ENCODE peak calls at places on chromosome 12, in five cellular contexts. One of them, this sample, is unnamed.

GRCh38 chr12:5123921-5124320 is 80.2 kb downstream of the KCNA5 start:
- DNase-seq in activated CD4-positive, alpha-beta T cell treated with anti-CD3 and anti-CD28 coated beads for 48 hours: no peak
- DNase-seq in right cardiac atrium: no peak
- DNase-seq in activated gamma-delta T cell treated with Interleukin-2 at 50 U/mL for 16 hours: no peak
- DNase-seq in HT-29: no peak
- DNase-seq in this sample: no peak

GRCh38 chr12:53558631-53559030 is 51.3 kb upstream of the NPFF start:
- DNase-seq in right cardiac atrium: no peak
- DNase-seq in activated gamma-delta T cell treated with Interleukin-2 at 50 U/mL for 16 hours: no peak
- DNase-seq in activated CD4-positive, alpha-beta T cell treated with anti-CD3 and anti-CD28 coated beads for 48 hours: no peak
- DNase-seq in HT-29: no peak
- DNase-seq in this sample: no peak

GRCh38 chr12:122374707-122375106 is 47.8 kb downstream of the CLIP1 start:
- DNase-seq in activated CD4-positive, alpha-beta T cell treated with anti-CD3 and anti-CD28 coated beads for 48 hours: no peak
- DNase-seq in right cardiac atrium: no peak
- DNase-seq in activated gamma-delta T cell treated with Interleukin-2 at 50 U/mL for 16 hours: no peak
- DNase-seq in HT-29: no peak
- DNase-seq in this sample: no peak

GRCh38 chr12:91781114-91781513 is 364.5 kb downstream of the BTG1 start:
- DNase-seq in activated CD4-positive, alpha-beta T cell treated with anti-CD3 and anti-CD28 coated beads for 48 hours: no peak
- DNase-seq in HT-29: no peak
- DNase-seq in activated gamma-delta T cell treated with Interleukin-2 at 50 U/mL for 16 hours: no peak
- DNase-seq in right cardiac atrium: no peak
- DNase-seq in this sample: no peak

GRCh38 chr12:95739561-95740313 is 50.8 kb downstream of the NTN4 start:
- DNase-seq in HT-29: no peak
- DNase-seq in activated CD4-positive, alpha-beta T cell treated with anti-CD3 and anti-CD28 coated beads for 48 hours: no peak
- DNase-seq in activated gamma-delta T cell treated with Interleukin-2 at 50 U/mL for 16 hours: no peak
- DNase-seq in right cardiac atrium: peak
- DNase-seq in this sample: peak

GRCh38 chr12:73486256-73486655 is 1051.4 kb upstream of the ATXN7L3B start:
- DNase-seq in activated gamma-delta T cell treated with Interleukin-2 at 50 U/mL for 16 hours: no peak
- DNase-seq in activated CD4-positive, alpha-beta T cell treated with anti-CD3 and anti-CD28 coated beads for 48 hours: no peak
- DNase-seq in HT-29: no peak
- DNase-seq in right cardiac atrium: no peak
- DNase-seq in this sample: no peak

GRCh38 chr12:52074656-52075408 is 4.7 kb upstream of the SMIM41 start:
- DNase-seq in activated CD4-positive, alpha-beta T cell treated with anti-CD3 and anti-CD28 coated beads for 48 hours: no peak
- DNase-seq in HT-29: no peak
- DNase-seq in activated gamma-delta T cell treated with Interleukin-2 at 50 U/mL for 16 hours: no peak
- DNase-seq in right cardiac atrium: no peak
- DNase-seq in this sample: no peak

GRCh38 chr12:68913682-68914081 is 19.3 kb downstream of the CPM start:
- DNase-seq in HT-29: no peak
- DNase-seq in activated gamma-delta T cell treated with Interleukin-2 at 50 U/mL for 16 hours: no peak
- DNase-seq in activated CD4-positive, alpha-beta T cell treated with anti-CD3 and anti-CD28 coated beads for 48 hours: no peak
- DNase-seq in right cardiac atrium: no peak
- DNase-seq in this sample: no peak

GRCh38 chr12:95168746-95169145 is 48.5 kb downstream of the FGD6 start:
- DNase-seq in activated gamma-delta T cell treated with Interleukin-2 at 50 U/mL for 16 hours: no peak
- DNase-seq in activated CD4-positive, alpha-beta T cell treated with anti-CD3 and anti-CD28 coated beads for 48 hours: no peak
- DNase-seq in HT-29: no peak
- DNase-seq in right cardiac atrium: no peak
- DNase-seq in this sample: no peak

GRCh38 chr12:34345801-34346200 is 323.5 kb downstream of the ALG10 start:
- DNase-seq in HT-29: no peak
- DNase-seq in activated gamma-delta T cell treated with Interleukin-2 at 50 U/mL for 16 hours: no peak
- DNase-seq in right cardiac atrium: no peak
- DNase-seq in activated CD4-positive, alpha-beta T cell treated with anti-CD3 and anti-CD28 coated beads for 48 hours: no peak
- DNase-seq in this sample: no peak

GRCh38 chr12:9866786-9867379 is 2.3 kb downstream of the CLEC2B start:
- DNase-seq in activated CD4-positive, alpha-beta T cell treated with anti-CD3 and anti-CD28 coated beads for 48 hours: no peak
- DNase-seq in activated gamma-delta T cell treated with Interleukin-2 at 50 U/mL for 16 hours: no peak
- DNase-seq in HT-29: no peak
- DNase-seq in right cardiac atrium: no peak
- DNase-seq in this sample: no peak

GRCh38 chr12:913919-914718 is 35.4 kb downstream of the RAD52 start:
- DNase-seq in HT-29: no peak
- DNase-seq in activated gamma-delta T cell treated with Interleukin-2 at 50 U/mL for 16 hours: no peak
- DNase-seq in activated CD4-positive, alpha-beta T cell treated with anti-CD3 and anti-CD28 coated beads for 48 hours: no peak
- DNase-seq in right cardiac atrium: no peak
- DNase-seq in this sample: no peak

GRCh38 chr12:72523754-72524153 is 251.6 kb downstream of the TRHDE start:
- DNase-seq in HT-29: no peak
- DNase-seq in activated gamma-delta T cell treated with Interleukin-2 at 50 U/mL for 16 hours: no peak
- DNase-seq in activated CD4-positive, alpha-beta T cell treated with anti-CD3 and anti-CD28 coated beads for 48 hours: no peak
- DNase-seq in right cardiac atrium: no peak
- DNase-seq in this sample: no peak

GRCh38 chr12:111643428-111643826 is 42.3 kb downstream of the BRAP start:
- DNase-seq in HT-29: no peak
- DNase-seq in activated CD4-positive, alpha-beta T cell treated with anti-CD3 and anti-CD28 coated beads for 48 hours: no peak
- DNase-seq in right cardiac atrium: no peak
- DNase-seq in activated gamma-delta T cell treated with Interleukin-2 at 50 U/mL for 16 hours: no peak
- DNase-seq in this sample: no peak

GRCh38 chr12:113805201-113805600 is 160.9 kb downstream of the RBM19 start:
- DNase-seq in HT-29: no peak
- DNase-seq in activated CD4-positive, alpha-beta T cell treated with anti-CD3 and anti-CD28 coated beads for 48 hours: no peak
- DNase-seq in activated gamma-delta T cell treated with Interleukin-2 at 50 U/mL for 16 hours: no peak
- DNase-seq in right cardiac atrium: no peak
- DNase-seq in this sample: no peak

GRCh38 chr12:10409387-10409786 is at the start of gene KLRC4:
- DNase-seq in HT-29: no peak
- DNase-seq in activated gamma-delta T cell treated with Interleukin-2 at 50 U/mL for 16 hours: no peak
- DNase-seq in right cardiac atrium: no peak
- DNase-seq in activated CD4-positive, alpha-beta T cell treated with anti-CD3 and anti-CD28 coated beads for 48 hours: no peak
- DNase-seq in this sample: no peak

This sample was measured in ovary.